ENCODE peak calls at places on chromosomes 4 and X, in nine cellular contexts. One of them, this sample, is unnamed.

GRCh38 chr4:102610476-102610875 is 109.3 kb downstream of the NFKB1 start:
- DNase-seq in H9: no peak
- DNase-seq in fibroblast of lung: no peak
- DNase-seq in T-cell: no peak
- DNase-seq in T1000: no peak
- DNase-seq in heart right ventricle: no peak
- DNase-seq in HTR-8/SVneo: no peak
- DNase-seq in kidney glomerular epithelial cell: no peak
- DNase-seq in activated T-helper 1 cell treated with anti-CD3 and anti-CD28 coated beads, Interleukin-2, amount 50 U/mL, for 16 hours: no peak
- DNase-seq in this sample: no peak

GRCh38 chr4:178086324-178086723 is 644.1 kb upstream of the AGA start:
- DNase-seq in H9: peak
- DNase-seq in fibroblast of lung: peak
- DNase-seq in T-cell: no peak
- DNase-seq in T1000: no peak
- DNase-seq in heart right ventricle: no peak
- DNase-seq in HTR-8/SVneo: peak
- DNase-seq in kidney glomerular epithelial cell: no peak
- DNase-seq in activated T-helper 1 cell treated with anti-CD3 and anti-CD28 coated beads, Interleukin-2, amount 50 U/mL, for 16 hours: no peak
- DNase-seq in this sample: no peak

GRCh38 chrX:38651625-38652601 is 90.6 kb downstream of the TSPAN7 start:
- DNase-seq in H9: no peak
- DNase-seq in fibroblast of lung: no peak
- DNase-seq in T-cell: no peak
- DNase-seq in T1000: no peak
- DNase-seq in heart right ventricle: no peak
- DNase-seq in HTR-8/SVneo: no peak
- DNase-seq in kidney glomerular epithelial cell: no peak
- DNase-seq in activated T-helper 1 cell treated with anti-CD3 and anti-CD28 coated beads, Interleukin-2, amount 50 U/mL, for 16 hours: no peak
- DNase-seq in this sample: no peak

GRCh38 chr4:43089730-43090129 is 197.2 kb downstream of the GRXCR1 start:
- DNase-seq in H9: no peak
- DNase-seq in fibroblast of lung: peak
- DNase-seq in T-cell: no peak
- DNase-seq in T1000: no peak
- DNase-seq in heart right ventricle: no peak
- DNase-seq in HTR-8/SVneo: no peak
- DNase-seq in kidney glomerular epithelial cell: no peak
- DNase-seq in activated T-helper 1 cell treated with anti-CD3 and anti-CD28 coated beads, Interleukin-2, amount 50 U/mL, for 16 hours: no peak
- DNase-seq in this sample: no peak

GRCh38 chr4:76881375-76881774 is 16.6 kb downstream of the SOWAHB start:
- DNase-seq in H9: peak
- DNase-seq in fibroblast of lung: no peak
- DNase-seq in T-cell: no peak
- DNase-seq in T1000: no peak
- DNase-seq in heart right ventricle: no peak
- DNase-seq in HTR-8/SVneo: no peak
- DNase-seq in kidney glomerular epithelial cell: no peak
- DNase-seq in activated T-helper 1 cell treated with anti-CD3 and anti-CD28 coated beads, Interleukin-2, amount 50 U/mL, for 16 hours: no peak
- DNase-seq in this sample: peak

GRCh38 chrX:19924285-19924684 is 36.9 kb upstream of the SH3KBP1 start:
- DNase-seq in H9: no peak
- DNase-seq in fibroblast of lung: no peak
- DNase-seq in T-cell: no peak
- DNase-seq in T1000: no peak
- DNase-seq in heart right ventricle: no peak
- DNase-seq in HTR-8/SVneo: no peak
- DNase-seq in kidney glomerular epithelial cell: no peak
- DNase-seq in activated T-helper 1 cell treated with anti-CD3 and anti-CD28 coated beads, Interleukin-2, amount 50 U/mL, for 16 hours: no peak
- DNase-seq in this sample: no peak

GRCh38 chrX:45154033-45154360 is 46.7 kb downstream of the DIPK2B start:
- DNase-seq in H9: no peak
- DNase-seq in fibroblast of lung: no peak
- DNase-seq in T-cell: no peak
- DNase-seq in T1000: no peak
- DNase-seq in heart right ventricle: no peak
- DNase-seq in HTR-8/SVneo: no peak
- DNase-seq in kidney glomerular epithelial cell: no peak
- DNase-seq in activated T-helper 1 cell treated with anti-CD3 and anti-CD28 coated beads, Interleukin-2, amount 50 U/mL, for 16 hours: no peak
- DNase-seq in this sample: no peak

GRCh38 chr4:29453421-29453820 is 1266.7 kb upstream of the PCDH7 start:
- DNase-seq in H9: no peak
- DNase-seq in fibroblast of lung: peak
- DNase-seq in T-cell: no peak
- DNase-seq in T1000: no peak
- DNase-seq in heart right ventricle: no peak
- DNase-seq in HTR-8/SVneo: no peak
- DNase-seq in kidney glomerular epithelial cell: no peak
- DNase-seq in activated T-helper 1 cell treated with anti-CD3 and anti-CD28 coated beads, Interleukin-2, amount 50 U/mL, for 16 hours: no peak
- DNase-seq in this sample: no peak

GRCh38 chr4:5409237-5409636 is 299.1 kb downstream of the EVC2 start:
- DNase-seq in H9: no peak
- DNase-seq in fibroblast of lung: no peak
- DNase-seq in T-cell: no peak
- DNase-seq in T1000: no peak
- DNase-seq in heart right ventricle: no peak
- DNase-seq in HTR-8/SVneo: no peak
- DNase-seq in kidney glomerular epithelial cell: no peak
- DNase-seq in activated T-helper 1 cell treated with anti-CD3 and anti-CD28 coated beads, Interleukin-2, amount 50 U/mL, for 16 hours: no peak
- DNase-seq in this sample: no peak